ENCODE peak calls at places on chromosome 21, in four cellular contexts. I is HCT116, G is SK-N-SH, A is GM12878. Y is an unnamed sample.

GRCh38 chr21:17911628-17912027 is 92.5 kb upstream of the C21orf91 start:
- DNase-seq in I (no peak), G (no peak), A (no peak), Y (no peak)

GRCh38 chr21:25586242-25586805 is 21.0 kb downstream of the MRPL39 start:
- DNase-seq in I (no peak), A (no peak), G (no peak), Y (no peak)

GRCh38 chr21:31351973-31352372 is 7.9 kb upstream of the TIAM1 start:
- DNase-seq in G (no peak), I (no peak), A (no peak), Y (no peak)

GRCh38 chr21:16302851-16303282 is 573.1 kb downstream of the USP25 start:
- DNase-seq in A (no peak), I (no peak), G (no peak), Y (no peak)

GRCh38 chr21:36792505-36792967 is 93.6 kb downstream of the SIM2 start:
- DNase-seq in A (no peak), G (no peak), I (no peak), Y (no peak)

GRCh38 chr21:26394341-26394740 is 178.7 kb downstream of the CYYR1 start:
- DNase-seq in G (no peak), I (no peak), A (no peak), Y (no peak)

GRCh38 chr21:45328198-45329087 is 40.7 kb upstream of the POFUT2 start:
- DNase-seq in I (no peak), A (no peak), G (no peak), Y (no peak)

GRCh38 chr21:39022901-39023693 is 160.2 kb downstream of the PSMG1 start:
- DNase-seq in A (no peak), I (no peak), G (no peak), Y (peak; percentile 24)

GRCh38 chr21:45152265-45152746 is 77.9 kb downstream of the ADARB1 start:
- DNase-seq in G (no peak), I (no peak), A (no peak), Y (no peak)

GRCh38 chr21:27321791-27322190 is 354.9 kb upstream of the ADAMTS5 start:
- DNase-seq in A (no peak), G (no peak), I (no peak), Y (no peak)

GRCh38 chr21:19724081-19724480 is 1274.1 kb upstream of the NCAM2 start:
- DNase-seq in A (no peak), I (no peak), G (no peak), Y (no peak)

GRCh38 chr21:44708213-44708865 is 3.0 kb downstream of the TSPEAR start:
- DNase-seq in G (peak; percentile 20), A (no peak), I (no peak), Y (no peak)

GRCh38 chr21:38343691-38344090 is 86.9 kb downstream of the KCNJ15 start:
- DNase-seq in I (no peak), G (no peak), A (no peak), Y (no peak)

GRCh38 chr21:46117586-46118304 is 19.8 kb downstream of the COL6A2 start:
- DNase-seq in A (no peak), I (no peak), G (peak; percentile 32), Y (no peak)

GRCh38 chr21:15857740-15858139 is 128.0 kb downstream of the USP25 start:
- DNase-seq in A (no peak), G (no peak), I (no peak), Y (no peak)

GRCh38 chr21:45123440-45123839 is 49.1 kb downstream of the ADARB1 start:
- DNase-seq in G (no peak), A (no peak), I (no peak), Y (no peak)

GRCh38 chr21:26060335-26061115 is 110.0 kb downstream of the APP start:
- DNase-seq in A (no peak), I (no peak), G (no peak), Y (no peak)

GRCh38 chr21:29481641-29482040 is 182.9 kb downstream of the BACH1 start:
- DNase-seq in G (no peak), I (no peak), A (no peak), Y (no peak)

GRCh38 chr21:31394309-31394708 is 50.2 kb upstream of the TIAM1 start:
- DNase-seq in I (no peak), A (no peak), G (no peak), Y (no peak)

GRCh38 chr21:16040601-16041000 is 310.8 kb downstream of the USP25 start:
- DNase-seq in A (no peak), I (no peak), G (no peak), Y (no peak)

GRCh38 chr21:44370027-44370735 is 16.8 kb downstream of the TRPM2 start:
- DNase-seq in G (peak; percentile 71), A (no peak), I (no peak), Y (peak; percentile 71)

GRCh38 chr21:36647279-36648093 is 51.4 kb upstream of the SIM2 start:
- DNase-seq in A (no peak), G (no peak), I (no peak), Y (no peak)

GRCh38 chr21:46111857-46112730 is 14.2 kb downstream of the COL6A2 start:
- DNase-seq in I (no peak), A (no peak), G (peak; percentile 11), Y (no peak)

GRCh38 chr21:21187579-21187978 is 189.4 kb downstream of the NCAM2 start:
- DNase-seq in A (no peak), I (no peak), G (no peak), Y (no peak)

GRCh38 chr21:31278511-31279155 is 65.4 kb downstream of the TIAM1 start:
- DNase-seq in A (no peak), I (no peak), G (no peak), Y (no peak)

GRCh38 chr21:44365967-44366585 is 12.7 kb downstream of the TRPM2 start:
- DNase-seq in G (peak; percentile 10), A (no peak), I (no peak), Y (no peak)

GRCh38 chr21:44510109-44510507 is 29.9 kb downstream of the KRTAP10-1 start:
- DNase-seq in A (no peak), I (no peak), G (no peak), Y (no peak)

GRCh38 chr21:38151021-38151645 is 105.7 kb upstream of the KCNJ15 start:
- DNase-seq in G (no peak), A (no peak), I (no peak), Y (no peak)

GRCh38 chr21:8989883-8990325 is 1531.5 kb upstream of the TPTE start:
- DNase-seq in G (no peak), I (no peak), A (no peak), Y (peak; percentile 92)

GRCh38 chr21:43835061-43835460 is 30.0 kb upstream of the AGPAT3 start:
- DNase-seq in G (peak; percentile 8), I (no peak), A (no peak), Y (no peak)

GRCh38 chr21:33011462-33011861 is 14.3 kb upstream of the OLIG2 start:
- DNase-seq in I (peak; percentile 18), A (no peak), G (no peak), Y (no peak)
- TF ChIP-seq JUND in I (peak; percentile 25), A (no peak), G (peak; percentile 20), Y (no peak)

GRCh38 chr21:42758721-42759593 is 105.5 kb downstream of the PDE9A start:
- DNase-seq in G (no peak), A (no peak), I (no peak), Y (no peak)

GRCh38 chr21:42760977-42761751 is 107.7 kb downstream of the PDE9A start:
- DNase-seq in I (no peak), G (no peak), A (no peak), Y (no peak)

GRCh38 chr21:42761776-42762335 is 108.4 kb downstream of the PDE9A start:
- DNase-seq in G (no peak), A (no peak), I (no peak), Y (no peak)

GRCh38 chr21:42759594-42759927 is 106.1 kb downstream of the PDE9A start:
- DNase-seq in A (no peak), I (no peak), G (no peak), Y (no peak)

GRCh38 chr21:42760361-42760970 is 107.0 kb downstream of the PDE9A start:
- DNase-seq in I (no peak), G (no peak), A (no peak), Y (no peak)
- TF ChIP-seq JUND in I (no peak), G (no peak), A (no peak), Y (no peak)

GRCh38 chr21:35095859-35096291 is 46.8 kb upstream of the RUNX1 start:
- DNase-seq in G (no peak), A (no peak), I (no peak), Y (no peak)
- TF ChIP-seq JUND in G (no peak), A (no peak), I (no peak), Y (no peak)

DNA sequence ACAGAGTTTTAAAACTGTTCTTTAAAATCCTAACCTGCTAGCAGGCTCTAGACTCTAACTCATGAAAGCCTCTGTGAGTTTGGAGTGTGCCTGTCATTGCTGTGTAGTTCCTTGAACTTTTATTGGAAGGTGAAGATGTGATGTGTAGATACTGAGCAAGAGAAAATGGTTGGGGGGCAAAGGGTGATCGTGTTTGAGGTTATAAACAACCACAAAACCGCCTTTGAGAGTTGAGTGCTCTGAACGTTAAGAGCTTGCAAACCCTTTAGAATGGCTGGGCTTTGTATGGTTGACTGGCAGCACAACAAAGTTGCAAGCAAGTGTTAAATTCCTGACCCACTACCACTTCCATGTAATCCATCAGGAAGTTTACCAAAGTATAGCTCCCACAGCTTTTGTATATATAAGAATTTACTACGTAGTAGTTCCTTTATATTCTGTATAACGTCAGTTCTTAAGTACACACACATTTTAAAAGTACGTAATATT is 19.6 kb downstream of the BACE2 start:
- DNase-seq in I (no peak), A (no peak), G (no peak), Y (no peak)
- TF ChIP-seq JUND in I (no peak), A (no peak), G (no peak), Y (no peak)

DNA sequence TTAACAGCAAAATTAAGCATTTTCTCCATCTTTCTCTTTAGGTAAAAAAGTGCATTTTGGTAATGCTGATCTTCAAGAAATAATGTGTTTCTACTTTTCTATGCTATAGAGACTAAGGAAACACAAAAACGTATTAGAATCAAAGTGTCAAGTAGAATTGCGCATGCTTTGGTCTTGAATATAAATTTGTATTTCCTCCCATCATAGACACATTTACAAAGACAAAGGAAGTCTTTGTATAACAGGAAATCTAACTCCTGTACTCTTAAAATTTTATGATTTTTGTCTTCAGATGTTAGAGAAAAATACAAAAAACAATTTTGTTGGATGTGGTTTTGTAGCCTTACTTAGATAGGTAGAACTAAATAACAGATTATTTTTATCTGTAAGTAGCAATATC is 1299.4 kb downstream of the NCAM2 start:
- DNase-seq in G (no peak), I (no peak), A (no peak), Y (no peak)
- TF ChIP-seq JUND in G (no peak), I (no peak), A (no peak), Y (no peak)

Y was measured in T47D.